ENCODE peak calls at places on chromosomes 5 and 9, in nine cellular contexts. U is ACHN; C is dorsolateral prefrontal cortex; H is GM10248; Y is bronchial epithelial cell; K is cerebellar cortex; P is fibroblast of lung; M is stimulated activated CD4-positive, alpha-beta T cell treated with anti-CD3 and anti-CD28 coated beads, Interleukin-1b, Interleukin-23, amount 100 ng/mL, for 4 hours; J is AML-193. B is an unnamed sample.

GRCh38 chr5:1167361-1167727 is 34.1 kb upstream of the SLC6A19 start:
- DNase-seq in U (no peak), M (no peak), P (no peak), H (no peak), C (no peak), Y (no peak), J (no peak), K (no peak), B (no peak)

GRCh38 chr9:135164036-135164435 is 76.6 kb downstream of the OLFM1 start:
- DNase-seq in K (no peak), M (no peak), C (no peak), U (no peak), J (no peak), P (no peak), H (no peak), Y (no peak), B (no peak)

GRCh38 chr9:115672477-115673316 is 480.9 kb upstream of the PAPPA start:
- DNase-seq in M (no peak), Y (peak), C (no peak), J (no peak), U (peak), K (peak), H (no peak), P (peak), B (peak)

GRCh38 chr9:77161966-77162365 is 15.4 kb upstream of the VPS13A start:
- DNase-seq in C (no peak), J (no peak), M (no peak), P (no peak), U (no peak), H (no peak), Y (peak), K (no peak), B (no peak)

GRCh38 chr5:146828385-146828784 is 50.2 kb downstream of the PPP2R2B start:
- DNase-seq in P (peak), J (no peak), U (no peak), K (peak), M (no peak), H (no peak), C (no peak), Y (no peak), B (no peak)

GRCh38 chr5:143471666-143472411 is 68.4 kb upstream of the NR3C1 start:
- DNase-seq in Y (no peak), M (no peak), K (no peak), P (peak), C (no peak), J (no peak), U (no peak), H (no peak), B (no peak)

GRCh38 chr5:43061352-43061751 is 21.2 kb upstream of the ANXA2R start:
- DNase-seq in H (no peak), M (no peak), K (no peak), U (no peak), Y (no peak), P (peak), J (no peak), C (no peak), B (no peak)

GRCh38 chr9:34691556-34691955 is 480 bp upstream of the CCL19 start:
- DNase-seq in K (no peak), Y (no peak), U (no peak), M (no peak), J (no peak), P (no peak), H (no peak), C (peak), B (no peak)

GRCh38 chr5:155529366-155529765 is 515.8 kb downstream of the KIF4B start:
- DNase-seq in Y (peak), M (no peak), P (peak), K (no peak), J (no peak), H (no peak), U (no peak), C (no peak), B (no peak)

GRCh38 chr5:160152901-160153300 is 33.7 kb upstream of the PWWP2A start:
- DNase-seq in Y (no peak), J (no peak), H (no peak), K (no peak), C (no peak), M (no peak), U (no peak), P (no peak), B (no peak)

GRCh38 chr5:155839251-155840037 is 487.5 kb upstream of the SGCD start:
- DNase-seq in C (no peak), U (peak), M (no peak), K (no peak), H (no peak), J (no peak), P (peak), Y (no peak), B (no peak)

GRCh38 chr9:134684375-134684723 is 42.7 kb downstream of the COL5A1 start:
- DNase-seq in C (no peak), U (no peak), P (no peak), H (no peak), K (no peak), M (no peak), J (no peak), Y (no peak), B (no peak)

GRCh38 chr9:588952-589351 is 252.5 kb upstream of the DMRT1 start:
- DNase-seq in P (no peak), Y (no peak), H (no peak), M (no peak), C (no peak), K (no peak), J (no peak), U (no peak), B (no peak)

GRCh38 chr5:148385094-148385493 is 1.3 kb downstream of the FBXO38 start:
- DNase-seq in H (no peak), J (no peak), Y (no peak), P (no peak), M (no peak), U (no peak), C (no peak), K (no peak), B (no peak)

GRCh38 chr5:79333852-79334557 is 98.1 kb downstream of the JMY start:
- DNase-seq in M (no peak), Y (no peak), K (no peak), C (no peak), J (no peak), U (no peak), H (no peak), P (no peak), B (no peak)

GRCh38 chr9:117783828-117784227 is 79.6 kb downstream of the TLR4 start:
- DNase-seq in M (no peak), K (no peak), J (peak), C (no peak), U (no peak), H (peak), P (no peak), Y (no peak), B (no peak)

GRCh38 chr5:80187274-80187673 is 68.6 kb downstream of the SERINC5 start:
- DNase-seq in J (no peak), P (no peak), U (no peak), C (no peak), M (no peak), H (no peak), K (no peak), Y (peak), B (no peak)

GRCh38 chr9:109497193-109498165 is 628 bp downstream of the PTPN3 start:
- DNase-seq in U (peak), K (no peak), C (no peak), Y (peak), H (no peak), M (no peak), J (no peak), P (peak), B (no peak)

GRCh38 chr9:112863214-112863613 is 27.5 kb downstream of the SLC46A2 start:
- DNase-seq in Y (no peak), C (no peak), K (no peak), H (no peak), P (no peak), M (no peak), J (peak), U (no peak), B (peak)

GRCh38 chr9:89597711-89598707 is 6.8 kb upstream of the GADD45G start:
- DNase-seq in U (peak), H (peak), K (peak), C (no peak), J (peak), P (peak), M (no peak), Y (peak), B (peak)

GRCh38 chr5:167642779-167643517 is 648.5 kb upstream of the WWC1 start:
- DNase-seq in U (peak), P (peak), M (no peak), H (no peak), C (no peak), K (no peak), Y (peak), J (no peak), B (peak)